ENCODE peak calls at places on chromosomes 12 and 14, in ten cellular contexts. D is hepatocyte, Y is fibroblast of the aortic adventitia, R is astrocyte of the cerebellum, H is PC-9, M is fibroblast of pulmonary artery, T is tibial nerve, V is endodermal cell, X is PC-3, O is WERI-Rb-1. S is an unnamed sample.

GRCh38 chr14:105061428-105062047 is 3.7 kb downstream of the GPR132 start:
- DNase-seq in D (peak), Y (no peak), R (no peak), H (no peak), M (no peak), T (no peak), V (peak), X (no peak), O (no peak), S (peak)

GRCh38 chr12:16228067-16228466 is 49.4 kb downstream of the SLC15A5 start:
- DNase-seq in D (no peak), Y (peak), R (no peak), H (no peak), M (no peak), T (no peak), V (no peak), X (no peak), O (no peak), S (no peak)

GRCh38 chr14:92121207-92121669 is 268 bp downstream of the NDUFB1 start:
- DNase-seq in D (peak), Y (peak), R (no peak), H (no peak), M (peak), T (peak), V (no peak), X (peak), O (no peak), S (no peak)

GRCh38 chr14:104632781-104633180 is 28.2 kb upstream of the TMEM179 start:
- DNase-seq in D (no peak), Y (no peak), R (no peak), H (no peak), M (no peak), T (no peak), V (no peak), X (no peak), O (no peak), S (no peak)

GRCh38 chr14:31070431-31070830 is 44.3 kb upstream of the STRN3 start:
- DNase-seq in D (no peak), Y (peak), R (peak), H (peak), M (peak), T (no peak), V (no peak), X (peak), O (no peak), S (no peak)

GRCh38 chr12:112283541-112283940 is 98.7 kb downstream of the HECTD4 start:
- DNase-seq in D (no peak), Y (peak), R (no peak), H (no peak), M (no peak), T (no peak), V (no peak), X (no peak), O (no peak), S (no peak)

GRCh38 chr14:89486961-89487360 is 69.9 kb upstream of the FOXN3 start:
- DNase-seq in D (no peak), Y (no peak), R (no peak), H (no peak), M (no peak), T (no peak), V (no peak), X (no peak), O (no peak), S (no peak)

GRCh38 chr12:76782440-76782996 is 18.6 kb downstream of the ZDHHC17 start:
- DNase-seq in D (no peak), Y (no peak), R (no peak), H (no peak), M (no peak), T (no peak), V (no peak), X (no peak), O (no peak), S (no peak)

GRCh38 chr14:76525106-76525825 is 149.3 kb downstream of the ESRRB start:
- DNase-seq in D (no peak), Y (no peak), R (no peak), H (no peak), M (no peak), T (no peak), V (no peak), X (no peak), O (no peak), S (no peak)

GRCh38 chr14:90061849-90062794 is at the start of gene KCNK13:
- DNase-seq in D (peak), Y (no peak), R (no peak), H (no peak), M (no peak), T (no peak), V (peak), X (peak), O (peak), S (peak)

GRCh38 chr12:117043598-117043901 is 55.7 kb downstream of the TESC start:
- DNase-seq in D (no peak), Y (no peak), R (no peak), H (no peak), M (no peak), T (no peak), V (no peak), X (no peak), O (no peak), S (no peak)

GRCh38 chr14:91755560-91755959 is 23.7 kb upstream of the CATSPERB start:
- DNase-seq in D (peak), Y (peak), R (peak), H (peak), M (peak), T (no peak), V (no peak), X (peak), O (no peak), S (peak)

GRCh38 chr12:124687695-124688301 is 120.4 kb upstream of the NCOR2 start:
- DNase-seq in D (no peak), Y (peak), R (no peak), H (no peak), M (peak), T (no peak), V (peak), X (no peak), O (peak), S (peak)

GRCh38 chr14:96660667-96661066 is 136.5 kb upstream of the VRK1 start:
- DNase-seq in D (no peak), Y (no peak), R (no peak), H (no peak), M (no peak), T (no peak), V (no peak), X (no peak), O (no peak), S (no peak)

GRCh38 chr12:76083761-76084276 is 666 bp downstream of the NAP1L1 start:
- DNase-seq in D (peak), Y (peak), R (peak), H (peak), M (peak), T (peak), V (peak), X (peak), O (peak), S (peak)

GRCh38 chr12:22064968-22065367 is 18.9 kb downstream of the CMAS start:
- DNase-seq in D (no peak), Y (no peak), R (no peak), H (no peak), M (no peak), T (no peak), V (no peak), X (no peak), O (no peak), S (no peak)

GRCh38 chr12:93199831-93200236 is 177.9 kb upstream of the NUDT4 start:
- DNase-seq in D (no peak), Y (peak), R (no peak), H (no peak), M (peak), T (no peak), V (no peak), X (no peak), O (no peak), S (no peak)

GRCh38 chr14:98168196-98168985 is 1103.6 kb downstream of the BCL11B start:
- DNase-seq in D (no peak), Y (no peak), R (no peak), H (no peak), M (no peak), T (no peak), V (no peak), X (no peak), O (no peak), S (no peak)

GRCh38 chr12:77231548-77231947 is 166.2 kb upstream of the E2F7 start:
- DNase-seq in D (peak), Y (peak), R (peak), H (no peak), M (peak), T (peak), V (no peak), X (no peak), O (no peak), S (peak)

GRCh38 chr14:105505101-105505500 is 14.1 kb downstream of the TEDC1 start:
- DNase-seq in D (no peak), Y (no peak), R (no peak), H (no peak), M (no peak), T (no peak), V (no peak), X (no peak), O (no peak), S (no peak)

GRCh38 chr14:85308531-85309300 is 221.2 kb upstream of the FLRT2 start:
- DNase-seq in D (no peak), Y (no peak), R (no peak), H (no peak), M (peak), T (no peak), V (no peak), X (no peak), O (peak), S (no peak)

GRCh38 chr14:50015708-50016107 is 100.7 kb downstream of the VCPKMT start:
- DNase-seq in D (no peak), Y (no peak), R (no peak), H (no peak), M (no peak), T (no peak), V (no peak), X (no peak), O (no peak), S (no peak)

GRCh38 chr12:120367924-120368788 is 808 bp downstream of the MSI1 start:
- DNase-seq in D (peak), Y (no peak), R (no peak), H (no peak), M (no peak), T (no peak), V (peak), X (no peak), O (peak), S (no peak)

GRCh38 chr12:46266382-46266791 is 2.5 kb downstream of the SLC38A1 start:
- DNase-seq in D (peak), Y (peak), R (no peak), H (peak), M (peak), T (no peak), V (no peak), X (peak), O (peak), S (peak)

GRCh38 chr12:115922952-115923564 is 354.4 kb downstream of the MED13L start:
- DNase-seq in D (no peak), Y (peak), R (no peak), H (peak), M (peak), T (no peak), V (peak), X (peak), O (no peak), S (no peak)

GRCh38 chr14:69275331-69275730 is 15.4 kb downstream of the GALNT16 start:
- DNase-seq in D (no peak), Y (no peak), R (no peak), H (no peak), M (no peak), T (no peak), V (no peak), X (no peak), O (no peak), S (no peak)

GRCh38 chr14:69270097-69270496 is 10.1 kb downstream of the GALNT16 start:
- DNase-seq in D (no peak), Y (no peak), R (no peak), H (no peak), M (no peak), T (no peak), V (no peak), X (no peak), O (no peak), S (no peak)

GRCh38 chr14:69270795-69271708 is 11.1 kb downstream of the GALNT16 start:
- DNase-seq in D (no peak), Y (no peak), R (peak), H (no peak), M (no peak), T (no peak), V (no peak), X (no peak), O (no peak), S (no peak)

GRCh38 chr14:69269381-69269780 is 9.4 kb downstream of the GALNT16 start:
- DNase-seq in D (no peak), Y (no peak), R (no peak), H (no peak), M (no peak), T (no peak), V (no peak), X (no peak), O (no peak), S (no peak)

GRCh38 chr14:69274321-69274720 is 14.4 kb downstream of the GALNT16 start:
- DNase-seq in D (no peak), Y (no peak), R (no peak), H (no peak), M (no peak), T (no peak), V (no peak), X (no peak), O (no peak), S (no peak)
- TF ChIP-seq CTCF in D (no peak), Y (no peak), R (no peak), H (no peak), M (no peak), T (no peak), V (no peak), X (no peak), O (no peak), S (no peak)

GRCh38 chr12:42255221-42255874 is 17.3 kb upstream of the YAF2 start:
- DNase-seq in D (no peak), Y (no peak), R (no peak), H (no peak), M (no peak), T (no peak), V (no peak), X (no peak), O (no peak), S (no peak)
- TF ChIP-seq CTCF in D (no peak), Y (no peak), R (no peak), H (no peak), M (peak), T (no peak), V (peak), X (peak), O (peak), S (no peak)

GRCh38 chr14:100020623-100021022 is 44.6 kb upstream of the EVL start:
- DNase-seq in D (no peak), Y (no peak), R (no peak), H (no peak), M (no peak), T (no peak), V (no peak), X (no peak), O (no peak), S (no peak)

GRCh38 chr14:100027771-100028490 is 37.3 kb upstream of the EVL start:
- DNase-seq in D (no peak), Y (peak), R (no peak), H (no peak), M (no peak), T (no peak), V (no peak), X (no peak), O (no peak), S (no peak)

GRCh38 chr14:100022772-100023451 is 42.3 kb upstream of the EVL start:
- DNase-seq in D (peak), Y (peak), R (no peak), H (no peak), M (no peak), T (no peak), V (no peak), X (no peak), O (no peak), S (no peak)

GRCh38 chr14:100028990-100029677 is 36.1 kb upstream of the EVL start:
- DNase-seq in D (no peak), Y (peak), R (no peak), H (no peak), M (peak), T (no peak), V (no peak), X (peak), O (no peak), S (no peak)

GRCh38 chr14:100025111-100025510 is 40.1 kb upstream of the EVL start:
- DNase-seq in D (peak), Y (peak), R (no peak), H (peak), M (peak), T (no peak), V (peak), X (peak), O (peak), S (peak)
- TF ChIP-seq CTCF in D (peak), Y (peak), R (peak), H (peak), M (peak), T (no peak), V (peak), X (peak), O (peak), S (peak)

GRCh38 chr14:94636744-94637412 is 24.7 kb downstream of the SERPINA3 start:
- DNase-seq in D (no peak), Y (peak), R (no peak), H (no peak), M (peak), T (no peak), V (no peak), X (no peak), O (no peak), S (no peak)
- TF ChIP-seq CTCF in D (peak), Y (no peak), R (peak), H (no peak), M (peak), T (no peak), V (peak), X (no peak), O (peak), S (no peak)

GRCh38 chr14:65019944-65020566 is 33.4 kb downstream of the FNTB start:
- DNase-seq in D (peak), Y (peak), R (peak), H (peak), M (peak), T (no peak), V (peak), X (peak), O (peak), S (peak)
- TF ChIP-seq CTCF in D (peak), Y (peak), R (peak), H (peak), M (peak), T (peak), V (peak), X (peak), O (peak), S (peak)

DNA sequence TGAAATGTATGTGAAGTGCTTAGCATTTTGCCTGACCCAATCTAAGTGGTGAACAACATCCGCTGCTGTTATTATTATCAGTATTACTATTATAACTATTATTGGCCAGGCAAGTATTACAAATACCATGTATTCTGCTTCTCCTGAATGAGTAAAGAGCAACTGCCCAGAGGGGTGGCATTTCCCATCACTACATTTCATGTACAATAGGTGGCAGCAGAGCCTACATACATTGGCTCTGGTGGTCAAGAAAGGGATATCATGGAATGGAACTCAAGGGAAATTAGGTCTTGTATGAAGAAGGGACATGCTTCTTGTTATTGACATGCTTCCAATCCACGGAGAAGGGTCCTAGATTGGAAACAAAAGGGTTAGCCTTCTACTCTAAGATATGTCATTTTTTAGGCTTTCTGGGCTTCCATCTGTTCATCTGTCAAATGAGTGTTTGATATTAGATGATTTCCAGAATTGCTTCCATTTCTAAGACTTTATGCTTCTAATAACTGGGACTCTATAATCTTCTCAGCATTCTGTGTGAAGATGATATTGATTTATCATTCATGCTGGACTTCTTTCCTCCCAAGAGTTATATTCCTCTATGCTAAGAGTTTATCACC is 239.0 kb downstream of the SSPN start:
- DNase-seq in D (peak), Y (peak), R (peak), H (peak), M (peak), T (no peak), V (peak), X (peak), O (peak), S (peak)
- TF ChIP-seq CTCF in D (peak), Y (peak), R (peak), H (peak), M (peak), T (peak), V (peak), X (peak), O (peak), S (peak)

DNA sequence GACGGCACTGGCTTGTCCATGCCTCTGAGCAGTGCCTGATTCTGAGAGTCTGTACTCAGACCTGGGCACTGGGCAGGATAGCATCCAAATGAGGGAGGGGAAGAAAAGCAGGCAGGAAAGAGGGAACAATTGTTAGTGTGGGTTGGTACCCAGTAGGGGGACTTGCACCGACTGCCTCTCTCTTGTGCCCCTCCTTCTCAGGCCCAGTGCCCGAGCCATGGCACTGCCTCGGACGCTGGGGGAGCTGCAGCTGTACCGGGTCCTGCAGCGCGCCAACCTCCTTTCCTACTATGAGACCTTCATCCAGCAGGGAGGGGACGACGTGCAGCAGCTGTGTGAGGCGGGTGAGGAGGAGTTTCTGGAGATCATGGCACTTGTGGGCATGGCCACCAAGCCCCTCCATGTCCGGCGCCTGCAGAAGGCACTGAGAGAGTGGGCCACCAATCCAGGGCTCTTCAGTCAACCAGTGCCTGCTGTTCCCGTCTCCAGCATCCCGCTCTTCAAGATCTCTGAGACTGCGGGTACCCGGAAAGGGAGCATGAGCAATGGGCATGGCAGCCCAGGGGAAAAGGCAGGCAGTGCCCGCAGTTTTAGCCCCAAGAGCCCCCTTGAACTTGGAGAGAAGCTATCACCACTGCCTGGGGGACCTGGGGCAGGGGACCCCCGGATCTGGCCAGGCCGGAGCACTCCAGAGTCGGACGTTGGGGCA is 2.2 kb downstream of the NAB2 start:
- DNase-seq in D (no peak), Y (no peak), R (no peak), H (no peak), M (no peak), T (no peak), V (no peak), X (no peak), O (no peak), S (no peak)
- TF ChIP-seq CTCF in D (no peak), Y (peak), R (peak), H (no peak), M (no peak), T (peak), V (no peak), X (no peak), O (no peak), S (no peak)

GRCh38 chr12:69578283-69578682 is 7.0 kb upstream of the CCT2 start:
- DNase-seq in D (no peak), Y (no peak), R (no peak), H (no peak), M (no peak), T (no peak), V (no peak), X (no peak), O (no peak), S (no peak)

GRCh38 chr12:69585189-69586062 is at the start of gene CCT2:
- DNase-seq in D (peak), Y (peak), R (peak), H (peak), M (peak), T (peak), V (peak), X (peak), O (peak), S (peak)

GRCh38 chr12:69580074-69580473 is 5.2 kb upstream of the CCT2 start:
- DNase-seq in D (no peak), Y (no peak), R (no peak), H (no peak), M (no peak), T (no peak), V (no peak), X (no peak), O (no peak), S (no peak)

GRCh38 chr12:69579029-69579428 is 6.2 kb upstream of the CCT2 start:
- DNase-seq in D (no peak), Y (no peak), R (no peak), H (no peak), M (no peak), T (no peak), V (no peak), X (no peak), O (no peak), S (no peak)

GRCh38 chr12:69583203-69583602 is 2.1 kb upstream of the CCT2 start:
- DNase-seq in D (peak), Y (no peak), R (no peak), H (no peak), M (no peak), T (no peak), V (peak), X (peak), O (peak), S (no peak)
- TF ChIP-seq CTCF in D (peak), Y (no peak), R (no peak), H (no peak), M (no peak), T (no peak), V (peak), X (peak), O (peak), S (no peak)

S was measured in colonic mucosa.